ENCODE peak calls at places on chromosomes 4 and X, in four cellular contexts. One of them, this sample, is unnamed.

GRCh38 chr4:28149762-28150161 is 1289.1 kb downstream of the STIM2 start:
- DNase-seq in activated CD4-positive, alpha-beta T cell treated with anti-CD3 and anti-CD28 coated beads for 24 hours: no peak
- DNase-seq in endothelial cell: no peak
- DNase-seq in NCI-H345: no peak
- DNase-seq in this sample: no peak

GRCh38 chrX:40003071-40003981 is 94.4 kb downstream of the BCOR start:
- DNase-seq in activated CD4-positive, alpha-beta T cell treated with anti-CD3 and anti-CD28 coated beads for 24 hours: no peak
- DNase-seq in endothelial cell: no peak
- DNase-seq in NCI-H345: no peak
- DNase-seq in this sample: no peak

GRCh38 chrX:39619182-39620009 is 478.4 kb downstream of the BCOR start:
- DNase-seq in activated CD4-positive, alpha-beta T cell treated with anti-CD3 and anti-CD28 coated beads for 24 hours: no peak
- DNase-seq in endothelial cell: peak; percentile 35
- DNase-seq in NCI-H345: peak; percentile 13
- DNase-seq in this sample: no peak

GRCh38 chr4:182642831-182643230 is 274.4 kb downstream of the DCTD start:
- DNase-seq in activated CD4-positive, alpha-beta T cell treated with anti-CD3 and anti-CD28 coated beads for 24 hours: no peak
- DNase-seq in endothelial cell: no peak
- DNase-seq in NCI-H345: peak; percentile 40
- DNase-seq in this sample: no peak

GRCh38 chr4:123826896-123827295 is 430.3 kb downstream of the SPRY1 start:
- DNase-seq in activated CD4-positive, alpha-beta T cell treated with anti-CD3 and anti-CD28 coated beads for 24 hours: no peak
- DNase-seq in endothelial cell: no peak
- DNase-seq in NCI-H345: peak; percentile 2
- DNase-seq in this sample: no peak

GRCh38 chrX:97668126-97668525 is 784.4 kb downstream of the RPA4 start:
- DNase-seq in activated CD4-positive, alpha-beta T cell treated with anti-CD3 and anti-CD28 coated beads for 24 hours: no peak
- DNase-seq in endothelial cell: no peak
- DNase-seq in NCI-H345: no peak
- DNase-seq in this sample: no peak

GRCh38 chr4:25449688-25450087 is 72.6 kb downstream of the ANAPC4 start:
- DNase-seq in activated CD4-positive, alpha-beta T cell treated with anti-CD3 and anti-CD28 coated beads for 24 hours: no peak
- DNase-seq in endothelial cell: no peak
- DNase-seq in NCI-H345: no peak
- DNase-seq in this sample: no peak

GRCh38 chr4:74932010-74932409 is 906 bp upstream of the PARM1 start:
- DNase-seq in activated CD4-positive, alpha-beta T cell treated with anti-CD3 and anti-CD28 coated beads for 24 hours: no peak
- DNase-seq in endothelial cell: no peak
- DNase-seq in NCI-H345: no peak
- DNase-seq in this sample: no peak

GRCh38 chr4:104524591-104524990 is 29.9 kb upstream of the CXXC4 start:
- DNase-seq in activated CD4-positive, alpha-beta T cell treated with anti-CD3 and anti-CD28 coated beads for 24 hours: no peak
- DNase-seq in endothelial cell: no peak
- DNase-seq in NCI-H345: no peak
- DNase-seq in this sample: no peak

GRCh38 chr4:118974758-118975157 is 86.1 kb downstream of the SYNPO2 start:
- DNase-seq in activated CD4-positive, alpha-beta T cell treated with anti-CD3 and anti-CD28 coated beads for 24 hours: no peak
- DNase-seq in endothelial cell: no peak
- DNase-seq in NCI-H345: no peak
- DNase-seq in this sample: no peak

GRCh38 chr4:156545003-156545785 is 426.4 kb downstream of the PDGFC start:
- DNase-seq in activated CD4-positive, alpha-beta T cell treated with anti-CD3 and anti-CD28 coated beads for 24 hours: no peak
- DNase-seq in endothelial cell: no peak
- DNase-seq in NCI-H345: no peak
- DNase-seq in this sample: no peak

GRCh38 chr4:127781303-127782024 is 658 bp upstream of the HSPA4L start:
- DNase-seq in activated CD4-positive, alpha-beta T cell treated with anti-CD3 and anti-CD28 coated beads for 24 hours: no peak
- DNase-seq in endothelial cell: no peak
- DNase-seq in NCI-H345: no peak
- DNase-seq in this sample: no peak

GRCh38 chr4:105894570-105895323 is 524 bp upstream of the NPNT start:
- DNase-seq in activated CD4-positive, alpha-beta T cell treated with anti-CD3 and anti-CD28 coated beads for 24 hours: no peak
- DNase-seq in endothelial cell: peak; percentile 21
- DNase-seq in NCI-H345: peak; percentile 74
- DNase-seq in this sample: no peak

GRCh38 chr4:13705521-13706035 is 78.1 kb upstream of the BOD1L1 start:
- DNase-seq in activated CD4-positive, alpha-beta T cell treated with anti-CD3 and anti-CD28 coated beads for 24 hours: no peak
- DNase-seq in endothelial cell: no peak
- DNase-seq in NCI-H345: no peak
- DNase-seq in this sample: no peak

GRCh38 chr4:4395849-4396627 is 9.1 kb downstream of the NSG1 start:
- DNase-seq in activated CD4-positive, alpha-beta T cell treated with anti-CD3 and anti-CD28 coated beads for 24 hours: no peak
- DNase-seq in endothelial cell: no peak
- DNase-seq in NCI-H345: peak; percentile 17
- DNase-seq in this sample: no peak